ENCODE peak calls at places on chromosomes 6 and 20, in eight cellular contexts. V, N, E, X, T, P, J and D are unnamed samples.

GRCh38 chr6:36209606-36210005 is 13.1 kb downstream of the BRPF3 start:
- DNase-seq in V (no peak), T (no peak), J (no peak), N (no peak), P (no peak), X (no peak), E (no peak), D (no peak)

GRCh38 chr20:34200020-34200419 is 41.2 kb upstream of the ASIP start:
- DNase-seq in X (no peak), T (no peak), P (no peak), V (no peak), E (no peak), N (no peak), J (no peak), D (no peak)

GRCh38 chr6:115882174-115882573 is 178.5 kb downstream of the FRK start:
- DNase-seq in X (no peak), E (no peak), J (no peak), N (no peak), P (no peak), T (no peak), V (no peak), D (no peak)

GRCh38 chr20:21214431-21214830 is 88.5 kb downstream of the KIZ start:
- DNase-seq in E (no peak), N (no peak), T (no peak), X (no peak), V (no peak), J (no peak), P (no peak), D (no peak)

GRCh38 chr6:10890151-10890550 is 3.3 kb downstream of the SYCP2L start:
- DNase-seq in V (no peak), T (no peak), N (no peak), E (no peak), P (no peak), J (no peak), X (no peak), D (no peak)

GRCh38 chr20:16575390-16576140 is 2.3 kb upstream of the KIF16B start:
- DNase-seq in T (no peak), X (no peak), V (peak; percentile 5), J (no peak), P (no peak), N (no peak), E (no peak), D (no peak)

GRCh38 chr20:46592580-46593362 is 42.3 kb upstream of the OCSTAMP start:
- DNase-seq in N (no peak), E (no peak), P (no peak), T (no peak), V (peak; percentile 28), J (no peak), X (no peak), D (no peak)

GRCh38 chr6:40516429-40516828 is 70.7 kb downstream of the LRFN2 start:
- DNase-seq in T (no peak), P (no peak), N (no peak), J (no peak), V (no peak), X (no peak), E (no peak), D (no peak)

GRCh38 chr20:433300-433975 is 25.3 kb downstream of the RBCK1 start:
- DNase-seq in T (no peak), V (peak; percentile 84), J (no peak), N (no peak), P (peak; percentile 22), X (peak; percentile 71), E (no peak), D (no peak)

GRCh38 chr20:6575912-6576391 is 191.5 kb upstream of the BMP2 start:
- DNase-seq in J (no peak), N (no peak), X (no peak), E (no peak), T (no peak), V (no peak), P (no peak), D (no peak)